ENCODE peak calls at places on chromosomes 4 and X, in four cellular contexts. One of them, this sample, is unnamed.

GRCh38 chr4:150080335-150080734 is 2.1 kb downstream of the DCLK2 start:
- DNase-seq in fibroblast of lung: peak
- DNase-seq in hepatocyte: no peak
- DNase-seq in HCT116: no peak
- DNase-seq in this sample: no peak

GRCh38 chrX:11781734-11782370 is 23.8 kb downstream of the MSL3 start:
- DNase-seq in hepatocyte: no peak
- DNase-seq in fibroblast of lung: no peak
- DNase-seq in HCT116: no peak
- DNase-seq in this sample: peak

GRCh38 chrX:17700976-17701375 is 36.3 kb upstream of the SCML1 start:
- DNase-seq in HCT116: no peak
- DNase-seq in fibroblast of lung: no peak
- DNase-seq in hepatocyte: no peak
- DNase-seq in this sample: no peak

GRCh38 chrX:107724653-107725052 is 50.9 kb downstream of the TSC22D3 start:
- DNase-seq in fibroblast of lung: no peak
- DNase-seq in HCT116: no peak
- DNase-seq in hepatocyte: no peak
- DNase-seq in this sample: no peak

GRCh38 chrX:20455001-20455400 is 188.3 kb upstream of the RPS6KA3 start:
- DNase-seq in HCT116: no peak
- DNase-seq in fibroblast of lung: no peak
- DNase-seq in hepatocyte: no peak
- DNase-seq in this sample: no peak

GRCh38 chr4:82469776-82470345 is 39.5 kb downstream of the ENOPH1 start:
- DNase-seq in fibroblast of lung: peak
- DNase-seq in hepatocyte: peak
- DNase-seq in HCT116: no peak
- DNase-seq in this sample: no peak

GRCh38 chr4:145686991-145687390 is 7.0 kb downstream of the C4orf51 start:
- DNase-seq in hepatocyte: no peak
- DNase-seq in HCT116: no peak
- DNase-seq in fibroblast of lung: no peak
- DNase-seq in this sample: no peak

GRCh38 chr4:68773699-68774098 is 42.1 kb upstream of the UGT2B10 start:
- DNase-seq in HCT116: no peak
- DNase-seq in fibroblast of lung: no peak
- DNase-seq in hepatocyte: no peak
- DNase-seq in this sample: no peak

GRCh38 chr4:124177647-124178425 is 534.7 kb downstream of the ANKRD50 start:
- DNase-seq in HCT116: no peak
- DNase-seq in hepatocyte: no peak
- DNase-seq in fibroblast of lung: peak
- DNase-seq in this sample: peak

GRCh38 chrX:115234220-115234557 is 293 bp upstream of the LRCH2 start:
- DNase-seq in hepatocyte: no peak
- DNase-seq in fibroblast of lung: peak
- DNase-seq in HCT116: no peak
- DNase-seq in this sample: no peak

GRCh38 chr4:41575207-41575606 is 37.2 kb downstream of the LIMCH1 start:
- DNase-seq in hepatocyte: no peak
- DNase-seq in fibroblast of lung: no peak
- DNase-seq in HCT116: no peak
- DNase-seq in this sample: no peak

GRCh38 chr4:187042251-187042650 is 318.6 kb upstream of the FAT1 start:
- DNase-seq in HCT116: no peak
- DNase-seq in hepatocyte: no peak
- DNase-seq in fibroblast of lung: no peak
- DNase-seq in this sample: no peak

GRCh38 chrX:147912093-147912801 is 528 bp downstream of the FMR1 start:
- DNase-seq in HCT116: no peak
- DNase-seq in hepatocyte: peak
- DNase-seq in fibroblast of lung: peak
- DNase-seq in this sample: peak

GRCh38 chr4:186942745-186943606 is 219.3 kb upstream of the FAT1 start:
- DNase-seq in hepatocyte: peak
- DNase-seq in HCT116: no peak
- DNase-seq in fibroblast of lung: peak
- DNase-seq in this sample: no peak

GRCh38 chrX:80876877-80877276 is 67.2 kb upstream of the BRWD3 start:
- DNase-seq in HCT116: peak
- DNase-seq in hepatocyte: peak
- DNase-seq in fibroblast of lung: peak
- DNase-seq in this sample: no peak

GRCh38 chr4:73718375-73719373 is 21.7 kb upstream of the CXCL8 start:
- DNase-seq in fibroblast of lung: peak
- DNase-seq in hepatocyte: no peak
- DNase-seq in HCT116: no peak
- DNase-seq in this sample: peak

GRCh38 chr4:47711183-47711582 is 126.7 kb downstream of the CORIN start:
- DNase-seq in hepatocyte: no peak
- DNase-seq in fibroblast of lung: no peak
- DNase-seq in HCT116: no peak
- DNase-seq in this sample: no peak

GRCh38 chr4:38856524-38857337 is at the start of gene TLR6:
- DNase-seq in HCT116: peak
- DNase-seq in hepatocyte: peak
- DNase-seq in fibroblast of lung: peak
- DNase-seq in this sample: peak

GRCh38 chr4:46508216-46508615 is 118.3 kb upstream of the GABRA2 start:
- DNase-seq in fibroblast of lung: no peak
- DNase-seq in HCT116: no peak
- DNase-seq in hepatocyte: no peak
- DNase-seq in this sample: no peak

GRCh38 chr4:177385576-177386320 is 56.5 kb downstream of the AGA start:
- DNase-seq in HCT116: no peak
- DNase-seq in hepatocyte: no peak
- DNase-seq in fibroblast of lung: peak
- DNase-seq in this sample: no peak

GRCh38 chr4:125353131-125353530 is 38.4 kb downstream of the FAT4 start:
- DNase-seq in HCT116: no peak
- DNase-seq in hepatocyte: no peak
- DNase-seq in fibroblast of lung: no peak
- DNase-seq in this sample: no peak

GRCh38 chr4:149605601-149606378 is 209.9 kb downstream of the IQCM start:
- DNase-seq in fibroblast of lung: peak
- DNase-seq in HCT116: no peak
- DNase-seq in hepatocyte: no peak
- DNase-seq in this sample: no peak

GRCh38 chr4:37908488-37909343 is 17.8 kb downstream of the TBC1D1 start:
- DNase-seq in hepatocyte: no peak
- DNase-seq in fibroblast of lung: peak
- DNase-seq in HCT116: no peak
- DNase-seq in this sample: no peak

GRCh38 chr4:158300012-158300411 is 89.7 kb downstream of the TMEM144 start:
- DNase-seq in HCT116: no peak
- DNase-seq in fibroblast of lung: no peak
- DNase-seq in hepatocyte: no peak
- DNase-seq in this sample: no peak

GRCh38 chr4:107392951-107393350 is 327.1 kb downstream of the PAPSS1 start:
- DNase-seq in hepatocyte: peak
- DNase-seq in HCT116: no peak
- DNase-seq in fibroblast of lung: no peak
- DNase-seq in this sample: no peak

GRCh38 chrX:8138252-8138651 is 32.8 kb downstream of the VCX2 start:
- DNase-seq in hepatocyte: no peak
- DNase-seq in fibroblast of lung: no peak
- DNase-seq in HCT116: no peak
- DNase-seq in this sample: no peak

GRCh38 chr4:56112377-56112776 is 163.6 kb downstream of the CEP135 start:
- DNase-seq in HCT116: no peak
- DNase-seq in fibroblast of lung: no peak
- DNase-seq in hepatocyte: no peak
- DNase-seq in this sample: no peak

GRCh38 chr4:122218762-122219161 is 66.6 kb downstream of the BLTP1 start:
- DNase-seq in hepatocyte: peak
- DNase-seq in fibroblast of lung: peak
- DNase-seq in HCT116: no peak
- DNase-seq in this sample: no peak

GRCh38 chrX:42149786-42150185 is 226.4 kb upstream of the CASK start:
- DNase-seq in HCT116: no peak
- DNase-seq in hepatocyte: peak
- DNase-seq in fibroblast of lung: no peak
- DNase-seq in this sample: no peak

GRCh38 chr4:27217261-27217769 is 356.7 kb downstream of the STIM2 start:
- DNase-seq in hepatocyte: no peak
- DNase-seq in HCT116: no peak
- DNase-seq in fibroblast of lung: peak
- DNase-seq in this sample: no peak

GRCh38 chrX:82813671-82814078 is 694.4 kb upstream of the POU3F4 start:
- DNase-seq in hepatocyte: peak
- DNase-seq in fibroblast of lung: peak
- DNase-seq in HCT116: peak
- DNase-seq in this sample: peak

GRCh38 chr4:141851246-141851891 is 215.0 kb downstream of the IL15 start:
- DNase-seq in fibroblast of lung: peak
- DNase-seq in HCT116: no peak
- DNase-seq in hepatocyte: no peak
- DNase-seq in this sample: no peak

GRCh38 chr4:113810906-113811305 is 49.4 kb upstream of the CAMK2D start:
- DNase-seq in HCT116: no peak
- DNase-seq in fibroblast of lung: peak
- DNase-seq in hepatocyte: no peak
- DNase-seq in this sample: no peak

GRCh38 chr4:80926891-80927290 is 103.6 kb upstream of the BMP3 start:
- DNase-seq in hepatocyte: no peak
- DNase-seq in HCT116: no peak
- DNase-seq in fibroblast of lung: no peak
- DNase-seq in this sample: no peak

GRCh38 chr4:185209031-185209851 is at the start of gene SNX25:
- DNase-seq in fibroblast of lung: peak
- DNase-seq in HCT116: peak
- DNase-seq in hepatocyte: peak
- DNase-seq in this sample: peak

GRCh38 chr4:106497271-106497670 is 128.7 kb upstream of the GIMD1 start:
- DNase-seq in hepatocyte: no peak
- DNase-seq in fibroblast of lung: peak
- DNase-seq in HCT116: no peak
- DNase-seq in this sample: no peak

DNA sequence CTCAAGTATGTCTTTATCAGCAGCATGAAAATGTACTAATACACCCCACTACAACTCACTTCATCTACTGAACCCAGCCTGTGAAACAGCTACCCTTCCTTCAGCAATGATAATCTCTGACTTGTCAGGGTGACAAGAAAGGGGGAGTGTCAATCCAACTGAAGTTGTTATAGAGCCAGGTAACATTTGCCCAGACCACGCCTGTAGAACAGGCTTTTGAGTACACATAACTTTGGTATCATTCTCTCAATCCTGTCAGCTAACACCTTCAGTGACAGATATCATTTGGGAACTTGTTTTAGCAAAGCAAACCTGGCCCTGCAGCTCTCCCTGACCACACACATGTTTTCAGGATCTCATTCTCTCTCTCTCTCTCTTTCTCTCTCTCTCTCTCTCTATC is 592.2 kb downstream of the SMARCA1 start:
- DNase-seq in fibroblast of lung: no peak
- DNase-seq in hepatocyte: no peak
- DNase-seq in HCT116: no peak
- DNase-seq in this sample: no peak
- H2AFZ ChIP-seq in fibroblast of lung: no peak
- H2AFZ ChIP-seq in hepatocyte: no peak
- H2AFZ ChIP-seq in HCT116: no peak
- H2AFZ ChIP-seq in this sample: no peak

GRCh38 chr4:6914448-6914847 is 4.8 kb downstream of the TBC1D14 start:
- DNase-seq in fibroblast of lung: peak
- DNase-seq in hepatocyte: no peak
- DNase-seq in HCT116: no peak
- DNase-seq in this sample: no peak

GRCh38 chr4:6916587-6917444 is 7.2 kb downstream of the TBC1D14 start:
- DNase-seq in hepatocyte: peak
- DNase-seq in HCT116: peak
- DNase-seq in fibroblast of lung: peak
- DNase-seq in this sample: peak

GRCh38 chr4:6917445-6918241 is 8.0 kb downstream of the TBC1D14 start:
- DNase-seq in hepatocyte: peak
- DNase-seq in fibroblast of lung: peak
- DNase-seq in HCT116: peak
- DNase-seq in this sample: peak

GRCh38 chr4:6915041-6916005 is 5.7 kb downstream of the TBC1D14 start:
- DNase-seq in hepatocyte: no peak
- DNase-seq in HCT116: no peak
- DNase-seq in fibroblast of lung: no peak
- DNase-seq in this sample: no peak

DNA sequence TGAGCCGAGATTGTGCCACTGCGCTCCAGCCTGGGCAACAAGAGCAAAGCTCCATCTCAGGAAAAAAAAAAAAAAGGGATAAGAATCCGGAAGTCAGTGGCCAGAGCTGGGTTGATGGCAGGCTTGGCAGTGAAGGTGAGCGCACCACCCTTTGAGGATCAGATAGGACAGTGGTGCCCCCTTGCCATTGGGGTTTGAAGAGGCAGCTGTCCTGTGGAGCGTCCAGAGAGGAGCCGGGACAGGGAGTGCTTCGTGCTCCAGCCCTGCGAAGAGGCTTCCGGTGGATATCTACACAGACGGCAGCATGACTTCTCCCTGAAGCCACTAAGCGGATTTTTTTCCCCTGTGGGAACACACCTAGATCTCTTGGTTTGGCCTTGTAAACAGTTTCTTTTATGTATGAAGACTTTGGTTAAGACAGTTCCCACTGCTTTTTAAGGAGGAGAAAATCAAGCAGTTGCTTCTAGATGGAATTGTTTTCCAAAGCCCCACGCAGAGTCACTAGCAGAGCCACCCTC is 6.5 kb downstream of the TBC1D14 start:
- DNase-seq in hepatocyte: no peak
- DNase-seq in HCT116: no peak
- DNase-seq in fibroblast of lung: no peak
- DNase-seq in this sample: no peak
- H2AFZ ChIP-seq in hepatocyte: no peak
- H2AFZ ChIP-seq in HCT116: no peak
- H2AFZ ChIP-seq in fibroblast of lung: no peak
- H2AFZ ChIP-seq in this sample: no peak

DNA sequence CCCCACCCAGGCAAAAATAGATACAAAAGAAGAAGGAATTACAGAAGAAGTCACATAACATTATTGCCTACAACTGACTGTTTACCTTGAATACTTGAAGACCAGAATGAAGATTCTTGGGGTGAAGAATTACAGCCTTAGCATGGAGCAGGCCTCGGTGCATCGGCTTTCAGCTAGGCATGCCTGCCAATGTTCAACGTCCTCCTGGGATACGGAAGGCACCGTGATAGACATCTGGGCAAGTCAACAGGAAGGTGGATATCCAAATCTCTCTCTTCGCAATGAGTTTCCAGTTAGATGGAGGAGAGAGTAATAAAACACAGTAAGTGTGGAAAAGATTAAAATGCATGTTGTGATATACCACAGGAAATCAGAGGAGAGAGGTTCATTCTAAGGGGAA is 316.1 kb downstream of the TRIML1 start:
- DNase-seq in HCT116: no peak
- DNase-seq in fibroblast of lung: no peak
- DNase-seq in hepatocyte: no peak
- DNase-seq in this sample: no peak
- H2AFZ ChIP-seq in HCT116: no peak
- H2AFZ ChIP-seq in fibroblast of lung: no peak
- H2AFZ ChIP-seq in hepatocyte: no peak
- H2AFZ ChIP-seq in this sample: no peak

GRCh38 chr4:23613782-23614181 is 276.1 kb downstream of the PPARGC1A start:
- DNase-seq in fibroblast of lung: peak
- DNase-seq in HCT116: no peak
- DNase-seq in hepatocyte: no peak
- DNase-seq in this sample: no peak
- H2AFZ ChIP-seq in fibroblast of lung: no peak
- H2AFZ ChIP-seq in HCT116: no peak
- H2AFZ ChIP-seq in hepatocyte: no peak
- H2AFZ ChIP-seq in this sample: no peak

This sample was measured in PC-9.